ENCODE peak calls at places on chromosome 3, in seven cellular contexts. V, C, U, Y, B, I and M are unnamed samples.
A peak's percentile ranks its signal among the peaks of the same experiment; 100 is the strongest.

GRCh38 chr3:30188713-30189112 is 417.7 kb upstream of the TGFBR2 start:
- DNase-seq in V (no peak), C (no peak), U (no peak), Y (no peak), B (no peak), I (no peak), M (no peak)

GRCh38 chr3:129038121-129038855 is 22.3 kb upstream of the GP9 start:
- DNase-seq in V (no peak), C (no peak), U (no peak), Y (no peak), B (no peak), I (no peak), M (no peak)

GRCh38 chr3:159174715-159175390 is 373.0 kb downstream of the MFSD1 start:
- DNase-seq in V (no peak), C (no peak), U (no peak), Y (no peak), B (no peak), I (no peak), M (no peak)

GRCh38 chr3:165279471-165279870 is 83.3 kb upstream of the SLITRK3 start:
- DNase-seq in V (no peak), C (no peak), U (no peak), Y (no peak), B (no peak), I (no peak), M (no peak)

GRCh38 chr3:190092250-190092649 is 28.4 kb downstream of the P3H2 start:
- DNase-seq in V (peak; percentile 73), C (no peak), U (peak; percentile 70), Y (no peak), B (no peak), I (no peak), M (no peak)

GRCh38 chr3:98185180-98185579 is 18.7 kb downstream of the OR5H15 start:
- DNase-seq in V (no peak), C (peak; percentile 5), U (no peak), Y (no peak), B (no peak), I (no peak), M (no peak)

GRCh38 chr3:70740082-70740481 is 427.6 kb upstream of the MDFIC2 start:
- DNase-seq in V (no peak), C (no peak), U (no peak), Y (no peak), B (no peak), I (no peak), M (no peak)

GRCh38 chr3:23198801-23199200 is 4.3 kb upstream of the UBE2E2 start:
- DNase-seq in V (peak; percentile 46), C (no peak), U (peak; percentile 88), Y (no peak), B (no peak), I (peak; percentile 27), M (no peak)

GRCh38 chr3:71154846-71155245 is 428.7 kb downstream of the FOXP1 start:
- DNase-seq in V (no peak), C (no peak), U (no peak), Y (no peak), B (no peak), I (no peak), M (no peak)

GRCh38 chr3:39592729-39593128 is 125.2 kb downstream of the MOBP start:
- DNase-seq in V (no peak), C (no peak), U (no peak), Y (no peak), B (no peak), I (no peak), M (no peak)

GRCh38 chr3:191139771-191140170 is 59.3 kb upstream of the OSTN start:
- DNase-seq in V (no peak), C (no peak), U (peak; percentile 68), Y (no peak), B (no peak), I (peak; percentile 11), M (no peak)

GRCh38 chr3:56005196-56005805 is 463.0 kb downstream of the ERC2 start:
- DNase-seq in V (no peak), C (no peak), U (no peak), Y (no peak), B (no peak), I (no peak), M (no peak)

GRCh38 chr3:23626442-23626841 is 179.3 kb upstream of the UBE2E1 start:
- DNase-seq in V (peak; percentile 29), C (no peak), U (no peak), Y (no peak), B (no peak), I (no peak), M (no peak)

GRCh38 chr3:7565574-7565973 is 704.7 kb downstream of the GRM7 start:
- DNase-seq in V (no peak), C (no peak), U (no peak), Y (no peak), B (no peak), I (no peak), M (no peak)

GRCh38 chr3:191568206-191568605 is 107.2 kb downstream of the PYDC2 start:
- DNase-seq in V (peak; percentile 6), C (no peak), U (no peak), Y (no peak), B (no peak), I (no peak), M (no peak)

GRCh38 chr3:178206554-178206953 is 329.7 kb upstream of the KCNMB2 start:
- DNase-seq in V (no peak), C (peak; percentile 19), U (no peak), Y (no peak), B (no peak), I (no peak), M (no peak)

GRCh38 chr3:52880474-52880873 is 16.9 kb downstream of the STIMATE start:
- DNase-seq in V (no peak), C (no peak), U (no peak), Y (no peak), B (no peak), I (no peak), M (no peak)

GRCh38 chr3:170056710-170057454 is 19.1 kb downstream of the GPR160 start:
- DNase-seq in V (no peak), C (no peak), U (no peak), Y (no peak), B (no peak), I (no peak), M (no peak)

GRCh38 chr3:67381667-67382272 is 272.6 kb downstream of the SUCLG2 start:
- DNase-seq in V (peak; percentile 60), C (peak; percentile 53), U (peak; percentile 20), Y (no peak), B (no peak), I (no peak), M (no peak)

GRCh38 chr3:4852780-4853748 is 126.2 kb upstream of the BHLHE40 start:
- DNase-seq in V (peak; percentile 65), C (no peak), U (peak; percentile 42), Y (no peak), B (no peak), I (no peak), M (no peak)

GRCh38 chr3:173785004-173785403 is 387.5 kb downstream of the NLGN1 start:
- DNase-seq in V (no peak), C (peak; percentile 10), U (no peak), Y (no peak), B (no peak), I (no peak), M (no peak)

GRCh38 chr3:143590660-143591059 is 257.6 kb downstream of the SLC9A9 start:
- DNase-seq in V (no peak), C (no peak), U (no peak), Y (no peak), B (no peak), I (no peak), M (no peak)

GRCh38 chr3:189766416-189766815 is 135.2 kb downstream of the TP63 start:
- DNase-seq in V (peak; percentile 12), C (no peak), U (peak; percentile 33), Y (no peak), B (no peak), I (no peak), M (no peak)

GRCh38 chr3:167656821-167657220 is 3.1 kb upstream of the WDR49 start:
- DNase-seq in V (no peak), C (no peak), U (no peak), Y (no peak), B (no peak), I (no peak), M (no peak)

GRCh38 chr3:24344784-24345439 is 149.7 kb downstream of the THRB start:
- DNase-seq in V (peak; percentile 40), C (no peak), U (peak; percentile 11), Y (no peak), B (peak; percentile 50), I (no peak), M (no peak)

GRCh38 chr3:153028336-153028735 is 133.7 kb upstream of the RAP2B start:
- DNase-seq in V (peak; percentile 47), C (no peak), U (no peak), Y (no peak), B (no peak), I (no peak), M (no peak)
- H3K4me3 ChIP-seq in V (no peak overlapping the region), C (no peak overlapping the region), U (no peak overlapping the region), Y (no peak overlapping the region), B (no peak overlapping the region), I (no peak overlapping the region), M (no peak overlapping the region)

GRCh38 chr3:42371776-42372175 is 38.6 kb downstream of the LYZL4 start:
- DNase-seq in V (no peak), C (no peak), U (no peak), Y (no peak), B (no peak), I (no peak), M (no peak)
- H3K4me3 ChIP-seq in V (no peak overlapping the region), C (no peak overlapping the region), U (no peak overlapping the region), Y (no peak overlapping the region), B (no peak overlapping the region), I (no peak overlapping the region), M (no peak overlapping the region)

GRCh38 chr3:101500208-101500607 is 12.8 kb downstream of the SENP7 start:
- DNase-seq in V (no peak), C (no peak), U (no peak), Y (no peak), B (no peak), I (no peak), M (no peak)

GRCh38 chr3:101497803-101498202 is 15.2 kb downstream of the SENP7 start:
- DNase-seq in V (no peak), C (no peak), U (no peak), Y (no peak), B (no peak), I (no peak), M (no peak)

GRCh38 chr3:101495552-101495951 is 17.5 kb downstream of the SENP7 start:
- DNase-seq in V (no peak), C (no peak), U (no peak), Y (no peak), B (no peak), I (no peak), M (no peak)
- H3K4me3 ChIP-seq in V (no peak overlapping the region), C (no peak overlapping the region), U (no peak overlapping the region), Y (no peak overlapping the region), B (no peak overlapping the region), I (no peak overlapping the region), M (no peak overlapping the region)

DNA sequence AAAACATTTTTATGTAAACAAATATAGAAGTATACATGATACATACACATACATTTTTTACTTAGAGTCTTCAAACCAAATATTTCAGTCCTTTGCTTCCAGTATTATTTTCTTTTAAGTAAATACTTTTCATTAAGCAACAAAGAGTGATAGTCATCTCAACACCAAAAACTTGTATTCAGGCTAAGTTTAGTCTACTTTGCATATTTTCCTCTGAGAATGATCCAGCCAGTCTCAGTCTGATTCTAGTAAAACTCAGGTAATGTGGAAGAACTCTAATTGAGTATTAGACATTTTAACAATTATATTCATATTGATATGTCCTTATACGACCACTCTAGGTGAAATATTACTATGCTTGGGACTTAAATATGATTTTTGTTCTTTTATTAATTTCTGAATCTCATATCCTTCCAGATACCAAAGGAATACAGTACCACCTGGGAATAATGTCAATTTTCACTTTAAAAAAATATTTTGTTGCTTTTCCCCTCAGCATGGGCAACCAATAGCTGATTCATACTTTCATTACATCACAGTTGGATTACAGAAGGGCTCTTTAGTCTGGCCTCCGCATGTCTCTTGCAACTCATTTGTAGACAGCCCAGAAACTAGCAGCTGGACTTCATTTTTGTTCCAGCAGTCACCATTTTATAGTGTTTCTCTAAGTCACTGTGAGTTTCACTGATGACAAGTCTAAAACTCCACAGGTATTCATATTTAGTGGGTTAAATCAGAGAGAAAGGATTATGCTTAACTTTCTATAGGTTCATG is 390.4 kb downstream of the ZBTB20 start:
- DNase-seq in V (peak; percentile 79), C (no peak), U (peak; percentile 86), Y (no peak), B (no peak), I (peak; percentile 62), M (no peak)
- H3K4me3 ChIP-seq in V (no peak overlapping the region), C (no peak overlapping the region), U (peak overlapping the region; percentile 2), Y (no peak overlapping the region), B (no peak overlapping the region), I (no peak overlapping the region), M (no peak overlapping the region)